ENCODE peak calls at places on chromosomes 12 and 14, in five cellular contexts. M is HepG2, D is stomach, C is GM12878, N is transverse colon. T is an unnamed sample.

GRCh38 chr14:64035143-64035542 is 182.3 kb downstream of the SYNE2 start:
- DNase-seq in M (no peak), D (no peak), C (no peak), N (no peak), T (no peak)

GRCh38 chr14:59208224-59208814 is 19.9 kb downstream of the DAAM1 start:
- DNase-seq in M (no peak), D (no peak), C (peak; percentile 65), N (no peak), T (no peak)

GRCh38 chr12:111343181-111343580 is 25.7 kb downstream of the PHETA1 start:
- DNase-seq in M (no peak), D (no peak), C (no peak), N (no peak), T (no peak)

GRCh38 chr12:63151898-63152700 is 1.1 kb upstream of the AVPR1A start:
- DNase-seq in M (peak; percentile 32), D (no peak), C (no peak), N (peak; percentile 12), T (no peak)

GRCh38 chr12:83904175-83904574 is 1008.4 kb downstream of the SLC6A15 start:
- DNase-seq in M (no peak), D (no peak), C (no peak), N (no peak), T (no peak)

GRCh38 chr12:52513736-52514135 is 6.5 kb downstream of the KRT5 start:
- DNase-seq in M (no peak), D (no peak), C (no peak), N (no peak), T (no peak)

GRCh38 chr12:67460388-67460787 is 188.2 kb upstream of the DYRK2 start:
- DNase-seq in M (no peak), D (no peak), C (no peak), N (no peak), T (no peak)

GRCh38 chr12:72872986-72873385 is 600.8 kb downstream of the TRHDE start:
- DNase-seq in M (no peak), D (no peak), C (no peak), N (no peak), T (no peak)

GRCh38 chr12:116964004-116964739 is 53.4 kb downstream of the FBXW8 start:
- DNase-seq in M (no peak), D (no peak), C (no peak), N (no peak), T (no peak)

GRCh38 chr12:26032719-26033241 is 74.3 kb downstream of the RASSF8 start:
- DNase-seq in M (no peak), D (no peak), C (no peak), N (no peak), T (no peak)

GRCh38 chr14:23609001-23609400 is 27.2 kb upstream of the DHRS2 start:
- DNase-seq in M (no peak), D (no peak), C (no peak), N (no peak), T (no peak)

GRCh38 chr14:23612354-23612732 is 23.8 kb upstream of the DHRS2 start:
- DNase-seq in M (no peak), D (no peak), C (no peak), N (no peak), T (no peak)

GRCh38 chr14:23610815-23611289 is 25.3 kb upstream of the DHRS2 start:
- DNase-seq in M (no peak), D (no peak), C (no peak), N (no peak), T (no peak)

GRCh38 chr14:23608454-23608853 is 27.7 kb upstream of the DHRS2 start:
- DNase-seq in M (no peak), D (peak; percentile 81), C (no peak), N (no peak), T (no peak)

GRCh38 chr14:23610090-23610814 is 25.9 kb upstream of the DHRS2 start:
- DNase-seq in M (peak; percentile 96), D (no peak), C (no peak), N (no peak), T (no peak)
- TF ChIP-seq POLR2AphosphoS5 in M (peak; percentile 59), D (no peak), C (no peak), N (no peak), T (no peak)

GRCh38 chr14:49962616-49963015 is 69.7 kb downstream of the ARF6 start:
- DNase-seq in M (no peak), D (peak; percentile 55), C (no peak), N (peak; percentile 75), T (no peak)
- TF ChIP-seq EP300 in M (no peak), D (no peak), C (no peak), N (no peak), T (no peak)

GRCh38 chr12:6199531-6200265 is 502 bp upstream of the CD9 start:
- DNase-seq in M (no peak), D (no peak), C (no peak), N (peak; percentile 76), T (no peak)
- TF ChIP-seq POLR2AphosphoS5 in M (no peak), D (no peak), C (no peak), N (peak; percentile 15), T (no peak)

GRCh38 chr12:70249903-70250302 is 6.7 kb downstream of the CNOT2 start:
- DNase-seq in M (no peak), D (no peak), C (no peak), N (no peak), T (no peak)

GRCh38 chr12:70254225-70254624 is 11.0 kb downstream of the CNOT2 start:
- DNase-seq in M (no peak), D (no peak), C (no peak), N (no peak), T (no peak)

GRCh38 chr12:70248916-70249315 is 5.7 kb downstream of the CNOT2 start:
- DNase-seq in M (no peak), D (no peak), C (no peak), N (no peak), T (no peak)

GRCh38 chr12:70252832-70253231 is 9.6 kb downstream of the CNOT2 start:
- DNase-seq in M (no peak), D (no peak), C (no peak), N (no peak), T (no peak)

GRCh38 chr12:70251226-70251625 is 8.0 kb downstream of the CNOT2 start:
- DNase-seq in M (no peak), D (no peak), C (no peak), N (no peak), T (no peak)
- TF ChIP-seq EP300 in M (no peak), D (no peak), C (no peak), N (no peak), T (no peak)

GRCh38 chr12:124159655-124160054 is 135.2 kb upstream of the RFLNA start:
- DNase-seq in M (no peak), D (no peak), C (no peak), N (peak; percentile 55), T (no peak)

GRCh38 chr12:124167141-124167540 is 127.8 kb upstream of the RFLNA start:
- DNase-seq in M (no peak), D (no peak), C (no peak), N (no peak), T (no peak)

GRCh38 chr12:124160102-124160501 is 134.8 kb upstream of the RFLNA start:
- DNase-seq in M (no peak), D (no peak), C (no peak), N (no peak), T (no peak)

GRCh38 chr12:124165695-124166094 is 129.2 kb upstream of the RFLNA start:
- DNase-seq in M (no peak), D (no peak), C (no peak), N (no peak), T (no peak)

GRCh38 chr12:124162151-124163110 is 132.5 kb upstream of the RFLNA start:
- DNase-seq in M (no peak), D (peak; percentile 39), C (no peak), N (peak; percentile 60), T (no peak)
- TF ChIP-seq POLR2AphosphoS5 in M (no peak), D (no peak), C (no peak), N (no peak), T (no peak)

DNA sequence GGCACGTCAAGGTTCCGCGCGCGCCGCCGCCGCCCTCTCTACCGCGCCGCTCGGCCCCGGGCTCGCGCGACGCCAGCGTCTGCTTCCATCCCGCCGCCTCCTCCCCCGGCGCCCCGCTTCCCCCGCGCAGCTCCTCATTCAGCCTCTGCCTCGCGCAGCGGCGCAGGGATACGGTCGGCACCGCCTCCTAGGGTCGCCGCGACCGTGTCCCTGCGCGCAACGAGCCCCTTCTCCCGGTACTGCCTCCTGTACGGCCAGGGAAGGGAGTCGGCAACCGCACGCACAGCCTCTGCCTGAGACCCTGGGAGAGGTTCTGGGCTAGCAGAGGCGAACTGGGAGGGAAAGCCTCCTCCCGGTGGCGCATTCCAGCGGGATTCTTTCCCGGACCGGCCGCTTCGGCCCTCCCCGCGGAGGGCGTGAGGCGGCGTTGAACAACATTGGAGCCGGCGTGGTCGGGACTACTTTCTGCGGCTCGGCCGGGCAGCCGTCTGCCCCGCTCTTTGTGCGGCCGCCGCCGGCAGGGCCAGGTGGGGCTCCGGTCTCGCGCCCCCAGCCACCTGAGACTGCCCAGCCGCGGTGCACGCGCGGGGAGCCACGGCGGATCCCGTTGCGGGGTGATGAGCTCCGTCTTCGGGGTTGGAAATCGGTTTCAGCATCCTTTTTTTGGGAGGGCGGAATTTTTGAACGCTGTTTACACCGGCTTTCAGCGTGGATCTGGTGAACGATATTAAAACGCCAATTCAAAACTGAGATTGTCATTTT is at the start of gene LRP6:
- DNase-seq in M (peak; percentile 80), D (peak; percentile 90), C (peak; percentile 40), N (peak; percentile 88), T (peak; percentile 90)
- TF ChIP-seq EP300 in M (peak; percentile 55), D (no peak), C (no peak), N (no peak), T (no peak)

GRCh38 chr12:79422060-79422812 is 268.5 kb downstream of the PAWR start:
- DNase-seq in M (peak; percentile 13), D (no peak), C (no peak), N (no peak), T (no peak)

GRCh38 chr12:79421236-79421740 is 269.5 kb downstream of the PAWR start:
- DNase-seq in M (no peak), D (no peak), C (no peak), N (no peak), T (no peak)

GRCh38 chr12:79423560-79423959 is 267.2 kb downstream of the PAWR start:
- DNase-seq in M (no peak), D (no peak), C (no peak), N (no peak), T (no peak)

GRCh38 chr12:79426121-79426520 is 264.6 kb downstream of the PAWR start:
- DNase-seq in M (no peak), D (no peak), C (no peak), N (no peak), T (no peak)

DNA sequence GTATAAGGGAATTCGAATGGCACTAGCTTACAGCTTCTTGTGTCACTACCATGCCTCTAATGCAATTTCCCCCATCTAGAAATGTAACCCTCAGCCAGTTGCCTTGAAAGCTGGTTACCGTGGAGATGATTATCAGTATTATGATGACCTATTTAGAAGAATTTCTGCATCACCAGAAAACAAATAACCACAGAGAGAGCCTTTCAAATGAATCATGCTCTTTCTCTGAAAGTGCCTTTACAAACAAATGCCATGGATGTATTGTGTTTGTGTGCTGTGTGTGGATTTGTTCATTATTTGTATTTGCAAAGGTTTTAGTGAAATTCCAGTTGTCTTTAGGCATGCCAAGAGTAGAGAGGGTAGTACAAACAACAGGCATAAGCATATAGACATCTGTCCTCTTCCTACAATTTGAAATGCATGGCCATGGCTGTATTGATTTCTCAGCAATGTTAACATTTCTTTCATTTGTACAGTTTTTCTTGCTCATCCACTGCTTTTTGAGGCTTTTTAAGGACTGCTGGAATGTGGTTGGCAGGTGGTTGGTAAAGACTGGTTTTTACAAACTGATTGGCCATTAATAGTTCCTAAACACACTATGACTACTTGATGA is 266.5 kb downstream of the PAWR start:
- DNase-seq in M (peak; percentile 91), D (no peak), C (no peak), N (no peak), T (no peak)
- TF ChIP-seq POLR2AphosphoS5 in M (no peak), D (no peak), C (no peak), N (no peak), T (no peak)